ENCODE peak calls at places on chromosomes 12 and 14, in nine cellular contexts. F, D, J, C, S, K, L, Q and Z are unnamed samples.

GRCh38 chr12:26028953-26029740 is 70.7 kb downstream of the RASSF8 start:
- DNase-seq in F (peak), D (no peak), J (peak), C (peak), S (no peak), K (no peak), L (peak), Q (peak), Z (no peak)

GRCh38 chr12:106149096-106149784 is 10.5 kb upstream of the NUAK1 start:
- DNase-seq in F (no peak), D (no peak), J (no peak), C (peak), S (no peak), K (no peak), L (no peak), Q (peak), Z (no peak)

GRCh38 chr12:110059651-110060000 is 11.3 kb upstream of the C12orf76 start:
- DNase-seq in F (no peak), D (no peak), J (no peak), C (no peak), S (no peak), K (no peak), L (no peak), Q (no peak), Z (no peak)

GRCh38 chr12:91579516-91580263 is 397.1 kb upstream of the DCN start:
- DNase-seq in F (no peak), D (no peak), J (no peak), C (no peak), S (no peak), K (no peak), L (no peak), Q (no peak), Z (no peak)

GRCh38 chr12:116222358-116222757 is 55.1 kb downstream of the MED13L start:
- DNase-seq in F (no peak), D (no peak), J (no peak), C (no peak), S (no peak), K (peak), L (peak), Q (no peak), Z (no peak)

GRCh38 chr12:94618995-94619695 is 31.2 kb downstream of the TMCC3 start:
- DNase-seq in F (no peak), D (no peak), J (no peak), C (no peak), S (no peak), K (no peak), L (peak), Q (no peak), Z (no peak)

GRCh38 chr14:26598081-26598671 is 343 bp upstream of the NOVA1 start:
- DNase-seq in F (peak), D (no peak), J (peak), C (peak), S (no peak), K (peak), L (peak), Q (peak), Z (no peak)

GRCh38 chr14:64971890-64972785 is at the start of gene RAB15:
- DNase-seq in F (peak), D (peak), J (peak), C (peak), S (peak), K (no peak), L (no peak), Q (no peak), Z (no peak)

GRCh38 chr12:121461048-121461447 is 61.1 kb downstream of the RNF34 start:
- DNase-seq in F (no peak), D (no peak), J (no peak), C (no peak), S (no peak), K (no peak), L (no peak), Q (no peak), Z (no peak)

GRCh38 chr12:31325524-31325875 is 450 bp downstream of the SINHCAF start:
- DNase-seq in F (peak), D (no peak), J (no peak), C (no peak), S (peak), K (no peak), L (no peak), Q (no peak), Z (no peak)

GRCh38 chr12:102461501-102461900 is 18.9 kb downstream of the IGF1 start:
- DNase-seq in F (no peak), D (no peak), J (no peak), C (no peak), S (no peak), K (no peak), L (no peak), Q (no peak), Z (no peak)

GRCh38 chr14:32430326-32430725 is 101.2 kb downstream of the AKAP6 start:
- DNase-seq in F (no peak), D (no peak), J (no peak), C (no peak), S (no peak), K (no peak), L (no peak), Q (no peak), Z (no peak)

GRCh38 chr12:49537231-49537708 is 1.6 kb upstream of the KCNH3 start:
- DNase-seq in F (no peak), D (no peak), J (no peak), C (no peak), S (no peak), K (no peak), L (no peak), Q (no peak), Z (no peak)

GRCh38 chr12:50458606-50459005 is 46.2 kb upstream of the DIP2B start:
- DNase-seq in F (no peak), D (no peak), J (no peak), C (no peak), S (no peak), K (no peak), L (no peak), Q (no peak), Z (no peak)

GRCh38 chr14:78987006-78987405 is 816.8 kb downstream of the NRXN3 start:
- DNase-seq in F (no peak), D (no peak), J (no peak), C (peak), S (no peak), K (no peak), L (no peak), Q (no peak), Z (no peak)

GRCh38 chr14:99015833-99016232 is 256.2 kb downstream of the BCL11B start:
- DNase-seq in F (no peak), D (no peak), J (no peak), C (no peak), S (no peak), K (no peak), L (no peak), Q (no peak), Z (no peak)

GRCh38 chr12:68364893-68365725 is 32.9 kb upstream of the MDM1 start:
- DNase-seq in F (peak), D (peak), J (peak), C (peak), S (peak), K (peak), L (peak), Q (peak), Z (peak)

GRCh38 chr12:68175566-68176033 is 16.1 kb upstream of the IFNG start:
- DNase-seq in F (peak), D (peak), J (peak), C (no peak), S (peak), K (no peak), L (no peak), Q (no peak), Z (peak)

GRCh38 chr14:54189358-54190354 is 207.2 kb upstream of the CDKN3 start:
- DNase-seq in F (no peak), D (no peak), J (no peak), C (no peak), S (no peak), K (no peak), L (peak), Q (peak), Z (no peak)

GRCh38 chr12:131929530-131930456 is 717 bp downstream of the PUS1 start:
- DNase-seq in F (peak), D (no peak), J (peak), C (peak), S (peak), K (no peak), L (no peak), Q (no peak), Z (no peak)

GRCh38 chr12:89098390-89099102 is 253.8 kb downstream of the DUSP6 start:
- DNase-seq in F (no peak), D (no peak), J (no peak), C (peak), S (no peak), K (no peak), L (no peak), Q (peak), Z (no peak)

GRCh38 chr12:113161415-113162016 is 12.0 kb downstream of the CFAP73 start:
- DNase-seq in F (peak), D (no peak), J (no peak), C (peak), S (no peak), K (no peak), L (no peak), Q (no peak), Z (no peak)

GRCh38 chr14:27327095-27327494 is 729.3 kb upstream of the NOVA1 start:
- DNase-seq in F (no peak), D (no peak), J (no peak), C (no peak), S (no peak), K (no peak), L (no peak), Q (no peak), Z (no peak)

GRCh38 chr12:25051171-25051570 is 102.3 kb upstream of the BCAT1 start:
- DNase-seq in F (no peak), D (no peak), J (peak), C (no peak), S (no peak), K (no peak), L (no peak), Q (no peak), Z (no peak)

GRCh38 chr14:77031680-77032482 is 3.4 kb upstream of the IRF2BPL start:
- DNase-seq in F (no peak), D (no peak), J (no peak), C (no peak), S (no peak), K (no peak), L (peak), Q (no peak), Z (no peak)